ENCODE peak calls at places on chromosomes 11 and 22, in six cellular contexts. One of them, this sample, is unnamed.

GRCh38 chr11:99154277-99154676 is 133.5 kb downstream of the CNTN5 start:
- DNase-seq in stimulated activated CD4-positive, alpha-beta T cell treated with anti-CD3 and anti-CD28 coated beads, Interleukin-1b, Interleukin-23, amount 100 ng/mL, for 24 hours: no peak
- DNase-seq in C1 segment of cervical spinal cord: no peak
- DNase-seq in colonic mucosa: no peak
- DNase-seq in neuronal stem cell: no peak
- DNase-seq in caudate nucleus: no peak
- DNase-seq in this sample: no peak

GRCh38 chr11:115872418-115872817 is 368.2 kb upstream of the CADM1 start:
- DNase-seq in stimulated activated CD4-positive, alpha-beta T cell treated with anti-CD3 and anti-CD28 coated beads, Interleukin-1b, Interleukin-23, amount 100 ng/mL, for 24 hours: no peak
- DNase-seq in C1 segment of cervical spinal cord: no peak
- DNase-seq in colonic mucosa: no peak
- DNase-seq in neuronal stem cell: no peak
- DNase-seq in caudate nucleus: no peak
- DNase-seq in this sample: no peak

GRCh38 chr11:64121637-64122410 is 44.1 kb downstream of the MACROD1 start:
- DNase-seq in stimulated activated CD4-positive, alpha-beta T cell treated with anti-CD3 and anti-CD28 coated beads, Interleukin-1b, Interleukin-23, amount 100 ng/mL, for 24 hours: no peak
- DNase-seq in C1 segment of cervical spinal cord: no peak
- DNase-seq in colonic mucosa: no peak
- DNase-seq in neuronal stem cell: no peak
- DNase-seq in caudate nucleus: no peak
- DNase-seq in this sample: no peak

GRCh38 chr11:68659158-68659921 is 25.0 kb upstream of the GAL start:
- DNase-seq in stimulated activated CD4-positive, alpha-beta T cell treated with anti-CD3 and anti-CD28 coated beads, Interleukin-1b, Interleukin-23, amount 100 ng/mL, for 24 hours: no peak
- DNase-seq in C1 segment of cervical spinal cord: no peak
- DNase-seq in colonic mucosa: no peak
- DNase-seq in neuronal stem cell: no peak
- DNase-seq in caudate nucleus: no peak
- DNase-seq in this sample: no peak

GRCh38 chr11:76662656-76663460 is 7.7 kb downstream of the LRRC32 start:
- DNase-seq in stimulated activated CD4-positive, alpha-beta T cell treated with anti-CD3 and anti-CD28 coated beads, Interleukin-1b, Interleukin-23, amount 100 ng/mL, for 24 hours: no peak
- DNase-seq in C1 segment of cervical spinal cord: no peak
- DNase-seq in colonic mucosa: no peak
- DNase-seq in neuronal stem cell: no peak
- DNase-seq in caudate nucleus: no peak
- DNase-seq in this sample: no peak

GRCh38 chr11:123519055-123519796 is 89.2 kb downstream of the GRAMD1B start:
- DNase-seq in stimulated activated CD4-positive, alpha-beta T cell treated with anti-CD3 and anti-CD28 coated beads, Interleukin-1b, Interleukin-23, amount 100 ng/mL, for 24 hours: no peak
- DNase-seq in C1 segment of cervical spinal cord: no peak
- DNase-seq in colonic mucosa: no peak
- DNase-seq in neuronal stem cell: no peak
- DNase-seq in caudate nucleus: peak; percentile 62
- DNase-seq in this sample: no peak

GRCh38 chr22:44037519-44038370 is 13.6 kb downstream of the PARVB start:
- DNase-seq in stimulated activated CD4-positive, alpha-beta T cell treated with anti-CD3 and anti-CD28 coated beads, Interleukin-1b, Interleukin-23, amount 100 ng/mL, for 24 hours: no peak
- DNase-seq in C1 segment of cervical spinal cord: no peak
- DNase-seq in colonic mucosa: no peak
- DNase-seq in neuronal stem cell: no peak
- DNase-seq in caudate nucleus: no peak
- DNase-seq in this sample: no peak

GRCh38 chr11:204587-205109 is 2.6 kb downstream of the BET1L start:
- DNase-seq in stimulated activated CD4-positive, alpha-beta T cell treated with anti-CD3 and anti-CD28 coated beads, Interleukin-1b, Interleukin-23, amount 100 ng/mL, for 24 hours: no peak
- DNase-seq in C1 segment of cervical spinal cord: no peak
- DNase-seq in colonic mucosa: peak; percentile 17
- DNase-seq in neuronal stem cell: no peak
- DNase-seq in caudate nucleus: no peak
- DNase-seq in this sample: no peak

GRCh38 chr11:63763506-63764200 is 4.9 kb downstream of the ZFTA start:
- DNase-seq in stimulated activated CD4-positive, alpha-beta T cell treated with anti-CD3 and anti-CD28 coated beads, Interleukin-1b, Interleukin-23, amount 100 ng/mL, for 24 hours: no peak
- DNase-seq in C1 segment of cervical spinal cord: no peak
- DNase-seq in colonic mucosa: peak; percentile 27
- DNase-seq in neuronal stem cell: peak; percentile 76
- DNase-seq in caudate nucleus: peak; percentile 53
- DNase-seq in this sample: peak; percentile 17

GRCh38 chr22:46613606-46613997 is 6.6 kb upstream of the GRAMD4 start:
- DNase-seq in stimulated activated CD4-positive, alpha-beta T cell treated with anti-CD3 and anti-CD28 coated beads, Interleukin-1b, Interleukin-23, amount 100 ng/mL, for 24 hours: no peak
- DNase-seq in C1 segment of cervical spinal cord: no peak
- DNase-seq in colonic mucosa: no peak
- DNase-seq in neuronal stem cell: no peak
- DNase-seq in caudate nucleus: no peak
- DNase-seq in this sample: peak; percentile 59

GRCh38 chr11:84430661-84431060 is 1144.5 kb upstream of the CCDC90B start:
- DNase-seq in stimulated activated CD4-positive, alpha-beta T cell treated with anti-CD3 and anti-CD28 coated beads, Interleukin-1b, Interleukin-23, amount 100 ng/mL, for 24 hours: no peak
- DNase-seq in C1 segment of cervical spinal cord: no peak
- DNase-seq in colonic mucosa: no peak
- DNase-seq in neuronal stem cell: no peak
- DNase-seq in caudate nucleus: no peak
- DNase-seq in this sample: no peak

GRCh38 chr11:124745835-124746620 is 6.0 kb downstream of the VSIG2 start:
- DNase-seq in stimulated activated CD4-positive, alpha-beta T cell treated with anti-CD3 and anti-CD28 coated beads, Interleukin-1b, Interleukin-23, amount 100 ng/mL, for 24 hours: no peak
- DNase-seq in C1 segment of cervical spinal cord: no peak
- DNase-seq in colonic mucosa: peak; percentile 87
- DNase-seq in neuronal stem cell: no peak
- DNase-seq in caudate nucleus: no peak
- DNase-seq in this sample: peak; percentile 86

GRCh38 chr11:43574949-43575915 is 105.3 kb upstream of the HSD17B12 start:
- DNase-seq in stimulated activated CD4-positive, alpha-beta T cell treated with anti-CD3 and anti-CD28 coated beads, Interleukin-1b, Interleukin-23, amount 100 ng/mL, for 24 hours: no peak
- DNase-seq in C1 segment of cervical spinal cord: no peak
- DNase-seq in colonic mucosa: no peak
- DNase-seq in neuronal stem cell: no peak
- DNase-seq in caudate nucleus: peak; percentile 43
- DNase-seq in this sample: no peak

GRCh38 chr11:20070459-20070858 is 89.8 kb downstream of the DBX1 start:
- DNase-seq in stimulated activated CD4-positive, alpha-beta T cell treated with anti-CD3 and anti-CD28 coated beads, Interleukin-1b, Interleukin-23, amount 100 ng/mL, for 24 hours: no peak
- DNase-seq in C1 segment of cervical spinal cord: no peak
- DNase-seq in colonic mucosa: no peak
- DNase-seq in neuronal stem cell: no peak
- DNase-seq in caudate nucleus: no peak
- DNase-seq in this sample: no peak

GRCh38 chr11:30197869-30198268 is 32.9 kb upstream of the FSHB start:
- DNase-seq in stimulated activated CD4-positive, alpha-beta T cell treated with anti-CD3 and anti-CD28 coated beads, Interleukin-1b, Interleukin-23, amount 100 ng/mL, for 24 hours: no peak
- DNase-seq in C1 segment of cervical spinal cord: no peak
- DNase-seq in colonic mucosa: no peak
- DNase-seq in neuronal stem cell: no peak
- DNase-seq in caudate nucleus: no peak
- DNase-seq in this sample: no peak

GRCh38 chr11:72696866-72697428 is 22.7 kb upstream of the PDE2A start:
- DNase-seq in stimulated activated CD4-positive, alpha-beta T cell treated with anti-CD3 and anti-CD28 coated beads, Interleukin-1b, Interleukin-23, amount 100 ng/mL, for 24 hours: no peak
- DNase-seq in C1 segment of cervical spinal cord: no peak
- DNase-seq in colonic mucosa: peak; percentile 42
- DNase-seq in neuronal stem cell: no peak
- DNase-seq in caudate nucleus: no peak
- DNase-seq in this sample: no peak

GRCh38 chr11:280762-281485 is 2.7 kb downstream of the NLRP6 start:
- DNase-seq in stimulated activated CD4-positive, alpha-beta T cell treated with anti-CD3 and anti-CD28 coated beads, Interleukin-1b, Interleukin-23, amount 100 ng/mL, for 24 hours: no peak
- DNase-seq in C1 segment of cervical spinal cord: no peak
- DNase-seq in colonic mucosa: no peak
- DNase-seq in neuronal stem cell: no peak
- DNase-seq in caudate nucleus: no peak
- DNase-seq in this sample: peak; percentile 26

GRCh38 chr22:42720263-42721044 is at the start of gene A4GALT:
- DNase-seq in stimulated activated CD4-positive, alpha-beta T cell treated with anti-CD3 and anti-CD28 coated beads, Interleukin-1b, Interleukin-23, amount 100 ng/mL, for 24 hours: no peak
- DNase-seq in C1 segment of cervical spinal cord: no peak
- DNase-seq in colonic mucosa: no peak
- DNase-seq in neuronal stem cell: no peak
- DNase-seq in caudate nucleus: no peak
- DNase-seq in this sample: no peak

GRCh38 chr11:114340311-114341131 is 44.3 kb downstream of the NNMT start:
- DNase-seq in stimulated activated CD4-positive, alpha-beta T cell treated with anti-CD3 and anti-CD28 coated beads, Interleukin-1b, Interleukin-23, amount 100 ng/mL, for 24 hours: no peak
- DNase-seq in C1 segment of cervical spinal cord: no peak
- DNase-seq in colonic mucosa: peak; percentile 38
- DNase-seq in neuronal stem cell: peak; percentile 45
- DNase-seq in caudate nucleus: peak; percentile 24
- DNase-seq in this sample: peak; percentile 27

GRCh38 chr11:35073691-35074382 is 65.1 kb upstream of the CD44 start:
- DNase-seq in stimulated activated CD4-positive, alpha-beta T cell treated with anti-CD3 and anti-CD28 coated beads, Interleukin-1b, Interleukin-23, amount 100 ng/mL, for 24 hours: no peak
- DNase-seq in C1 segment of cervical spinal cord: no peak
- DNase-seq in colonic mucosa: no peak
- DNase-seq in neuronal stem cell: no peak
- DNase-seq in caudate nucleus: no peak
- DNase-seq in this sample: no peak

GRCh38 chr11:121553367-121553766 is 100.6 kb upstream of the SORL1-AS1 start:
- DNase-seq in stimulated activated CD4-positive, alpha-beta T cell treated with anti-CD3 and anti-CD28 coated beads, Interleukin-1b, Interleukin-23, amount 100 ng/mL, for 24 hours: no peak
- DNase-seq in C1 segment of cervical spinal cord: no peak
- DNase-seq in colonic mucosa: no peak
- DNase-seq in neuronal stem cell: no peak
- DNase-seq in caudate nucleus: no peak
- DNase-seq in this sample: no peak

GRCh38 chr22:44181912-44182590 is 1.3 kb downstream of the PARVG start:
- DNase-seq in stimulated activated CD4-positive, alpha-beta T cell treated with anti-CD3 and anti-CD28 coated beads, Interleukin-1b, Interleukin-23, amount 100 ng/mL, for 24 hours: no peak
- DNase-seq in C1 segment of cervical spinal cord: no peak
- DNase-seq in colonic mucosa: no peak
- DNase-seq in neuronal stem cell: no peak
- DNase-seq in caudate nucleus: no peak
- DNase-seq in this sample: no peak

GRCh38 chr11:129440028-129440630 is 64.5 kb downstream of the BARX2 start:
- DNase-seq in stimulated activated CD4-positive, alpha-beta T cell treated with anti-CD3 and anti-CD28 coated beads, Interleukin-1b, Interleukin-23, amount 100 ng/mL, for 24 hours: no peak
- DNase-seq in C1 segment of cervical spinal cord: no peak
- DNase-seq in colonic mucosa: no peak
- DNase-seq in neuronal stem cell: no peak
- DNase-seq in caudate nucleus: no peak
- DNase-seq in this sample: no peak

GRCh38 chr11:11400635-11401232 is 47.7 kb upstream of the CSNK2A3 start:
- DNase-seq in stimulated activated CD4-positive, alpha-beta T cell treated with anti-CD3 and anti-CD28 coated beads, Interleukin-1b, Interleukin-23, amount 100 ng/mL, for 24 hours: no peak
- DNase-seq in C1 segment of cervical spinal cord: no peak
- DNase-seq in colonic mucosa: no peak
- DNase-seq in neuronal stem cell: no peak
- DNase-seq in caudate nucleus: no peak
- DNase-seq in this sample: no peak

GRCh38 chr11:121930004-121930965 is 185.7 kb downstream of the BLID start:
- DNase-seq in stimulated activated CD4-positive, alpha-beta T cell treated with anti-CD3 and anti-CD28 coated beads, Interleukin-1b, Interleukin-23, amount 100 ng/mL, for 24 hours: no peak
- DNase-seq in C1 segment of cervical spinal cord: no peak
- DNase-seq in colonic mucosa: no peak
- DNase-seq in neuronal stem cell: no peak
- DNase-seq in caudate nucleus: peak; percentile 32
- DNase-seq in this sample: no peak

GRCh38 chr22:19886605-19887250 is 32.1 kb upstream of the GNB1L start:
- DNase-seq in stimulated activated CD4-positive, alpha-beta T cell treated with anti-CD3 and anti-CD28 coated beads, Interleukin-1b, Interleukin-23, amount 100 ng/mL, for 24 hours: no peak
- DNase-seq in C1 segment of cervical spinal cord: no peak
- DNase-seq in colonic mucosa: no peak
- DNase-seq in neuronal stem cell: no peak
- DNase-seq in caudate nucleus: no peak
- DNase-seq in this sample: no peak

GRCh38 chr11:84645988-84646689 is 981.0 kb downstream of the DLG2 start:
- DNase-seq in stimulated activated CD4-positive, alpha-beta T cell treated with anti-CD3 and anti-CD28 coated beads, Interleukin-1b, Interleukin-23, amount 100 ng/mL, for 24 hours: no peak
- DNase-seq in C1 segment of cervical spinal cord: no peak
- DNase-seq in colonic mucosa: peak; percentile 48
- DNase-seq in neuronal stem cell: no peak
- DNase-seq in caudate nucleus: no peak
- DNase-seq in this sample: no peak

GRCh38 chr11:2725367-2726300 is 25.8 kb upstream of the KCNQ1OT1 start:
- DNase-seq in stimulated activated CD4-positive, alpha-beta T cell treated with anti-CD3 and anti-CD28 coated beads, Interleukin-1b, Interleukin-23, amount 100 ng/mL, for 24 hours: no peak
- DNase-seq in C1 segment of cervical spinal cord: no peak
- DNase-seq in colonic mucosa: no peak
- DNase-seq in neuronal stem cell: no peak
- DNase-seq in caudate nucleus: no peak
- DNase-seq in this sample: no peak

GRCh38 chr11:76215946-76216345 is 9.6 kb upstream of the WNT11 start:
- DNase-seq in stimulated activated CD4-positive, alpha-beta T cell treated with anti-CD3 and anti-CD28 coated beads, Interleukin-1b, Interleukin-23, amount 100 ng/mL, for 24 hours: no peak
- DNase-seq in C1 segment of cervical spinal cord: no peak
- DNase-seq in colonic mucosa: no peak
- DNase-seq in neuronal stem cell: no peak
- DNase-seq in caudate nucleus: no peak
- DNase-seq in this sample: no peak

GRCh38 chr11:116879789-116880402 is 42.5 kb upstream of the APOA1 start:
- DNase-seq in stimulated activated CD4-positive, alpha-beta T cell treated with anti-CD3 and anti-CD28 coated beads, Interleukin-1b, Interleukin-23, amount 100 ng/mL, for 24 hours: no peak
- DNase-seq in C1 segment of cervical spinal cord: no peak
- DNase-seq in colonic mucosa: no peak
- DNase-seq in neuronal stem cell: peak; percentile 29
- DNase-seq in caudate nucleus: no peak
- DNase-seq in this sample: no peak

GRCh38 chr11:108117746-108118371 is 3.5 kb upstream of the ACAT1 start:
- DNase-seq in stimulated activated CD4-positive, alpha-beta T cell treated with anti-CD3 and anti-CD28 coated beads, Interleukin-1b, Interleukin-23, amount 100 ng/mL, for 24 hours: no peak
- DNase-seq in C1 segment of cervical spinal cord: no peak
- DNase-seq in colonic mucosa: no peak
- DNase-seq in neuronal stem cell: no peak
- DNase-seq in caudate nucleus: no peak
- DNase-seq in this sample: no peak

GRCh38 chr11:16363709-16364108 is 7.4 kb upstream of the SOX6 start:
- DNase-seq in stimulated activated CD4-positive, alpha-beta T cell treated with anti-CD3 and anti-CD28 coated beads, Interleukin-1b, Interleukin-23, amount 100 ng/mL, for 24 hours: no peak
- DNase-seq in C1 segment of cervical spinal cord: no peak
- DNase-seq in colonic mucosa: no peak
- DNase-seq in neuronal stem cell: no peak
- DNase-seq in caudate nucleus: no peak
- DNase-seq in this sample: no peak

GRCh38 chr11:119228535-119229302 is 22.6 kb downstream of the CBL start:
- DNase-seq in stimulated activated CD4-positive, alpha-beta T cell treated with anti-CD3 and anti-CD28 coated beads, Interleukin-1b, Interleukin-23, amount 100 ng/mL, for 24 hours: no peak
- DNase-seq in C1 segment of cervical spinal cord: no peak
- DNase-seq in colonic mucosa: no peak
- DNase-seq in neuronal stem cell: no peak
- DNase-seq in caudate nucleus: no peak
- DNase-seq in this sample: no peak

GRCh38 chr11:76095891-76096290 is 110.4 kb downstream of the WNT11 start:
- DNase-seq in stimulated activated CD4-positive, alpha-beta T cell treated with anti-CD3 and anti-CD28 coated beads, Interleukin-1b, Interleukin-23, amount 100 ng/mL, for 24 hours: no peak
- DNase-seq in C1 segment of cervical spinal cord: no peak
- DNase-seq in colonic mucosa: no peak
- DNase-seq in neuronal stem cell: no peak
- DNase-seq in caudate nucleus: no peak
- DNase-seq in this sample: no peak

GRCh38 chr11:122803306-122803705 is 35.0 kb upstream of the CRTAM start:
- DNase-seq in stimulated activated CD4-positive, alpha-beta T cell treated with anti-CD3 and anti-CD28 coated beads, Interleukin-1b, Interleukin-23, amount 100 ng/mL, for 24 hours: no peak
- DNase-seq in C1 segment of cervical spinal cord: no peak
- DNase-seq in colonic mucosa: no peak
- DNase-seq in neuronal stem cell: no peak
- DNase-seq in caudate nucleus: no peak
- DNase-seq in this sample: no peak

GRCh38 chr11:33735166-33735425 is 1.1 kb downstream of the CD59 start:
- DNase-seq in stimulated activated CD4-positive, alpha-beta T cell treated with anti-CD3 and anti-CD28 coated beads, Interleukin-1b, Interleukin-23, amount 100 ng/mL, for 24 hours: no peak
- DNase-seq in C1 segment of cervical spinal cord: no peak
- DNase-seq in colonic mucosa: peak; percentile 43
- DNase-seq in neuronal stem cell: no peak
- DNase-seq in caudate nucleus: no peak
- DNase-seq in this sample: peak; percentile 38

GRCh38 chr22:50118557-50119168 is 28.9 kb downstream of the MOV10L1 start:
- DNase-seq in stimulated activated CD4-positive, alpha-beta T cell treated with anti-CD3 and anti-CD28 coated beads, Interleukin-1b, Interleukin-23, amount 100 ng/mL, for 24 hours: no peak
- DNase-seq in C1 segment of cervical spinal cord: no peak
- DNase-seq in colonic mucosa: no peak
- DNase-seq in neuronal stem cell: no peak
- DNase-seq in caudate nucleus: no peak
- DNase-seq in this sample: no peak

GRCh38 chr11:100932474-100933100 is 197.0 kb downstream of the PGR start:
- DNase-seq in stimulated activated CD4-positive, alpha-beta T cell treated with anti-CD3 and anti-CD28 coated beads, Interleukin-1b, Interleukin-23, amount 100 ng/mL, for 24 hours: no peak
- DNase-seq in C1 segment of cervical spinal cord: no peak
- DNase-seq in colonic mucosa: no peak
- DNase-seq in neuronal stem cell: no peak
- DNase-seq in caudate nucleus: no peak
- DNase-seq in this sample: no peak

GRCh38 chr11:65672982-65673381 is 10.3 kb upstream of the RELA start:
- DNase-seq in stimulated activated CD4-positive, alpha-beta T cell treated with anti-CD3 and anti-CD28 coated beads, Interleukin-1b, Interleukin-23, amount 100 ng/mL, for 24 hours: no peak
- DNase-seq in C1 segment of cervical spinal cord: no peak
- DNase-seq in colonic mucosa: no peak
- DNase-seq in neuronal stem cell: no peak
- DNase-seq in caudate nucleus: no peak
- DNase-seq in this sample: no peak